ENCODE peak calls at places on chromosomes 7 and 10, in nine cellular contexts. T is IMR-90, Z is foreskin fibroblast, O is cardiac fibroblast, C is lower leg skin, X is K562, I is psoas muscle, Y is left ventricle myocardium inferior, L is GM12864. H is an unnamed sample.

GRCh38 chr10:130050721-130051120 is 59.9 kb downstream of the C10orf143 start:
- DNase-seq in T (no peak), Z (no peak), O (no peak), C (peak; percentile 75), X (no peak), I (no peak), Y (no peak), L (no peak), H (no peak)

GRCh38 chr7:70353310-70353947 is 755.2 kb downstream of the AUTS2 start:
- DNase-seq in T (no peak), Z (peak; percentile 14), O (no peak), C (no peak), X (no peak), I (no peak), Y (no peak), L (no peak), H (no peak)

GRCh38 chr10:1287493-1288480 is 231.6 kb downstream of the WDR37 start:
- DNase-seq in T (no peak), Z (no peak), O (no peak), C (peak; percentile 71), X (no peak), I (no peak), Y (no peak), L (no peak), H (no peak)

GRCh38 chr10:91344117-91344856 is 65.9 kb upstream of the HECTD2 start:
- DNase-seq in T (no peak), Z (peak; percentile 8), O (no peak), C (no peak), X (no peak), I (no peak), Y (no peak), L (no peak), H (no peak)

GRCh38 chr7:31335161-31335888 is 5.2 kb downstream of the NEUROD6 start:
- DNase-seq in T (no peak), Z (no peak), O (no peak), C (no peak), X (no peak), I (no peak), Y (no peak), L (no peak), H (no peak)

GRCh38 chr7:143884978-143885559 is 16.9 kb downstream of the TCAF1 start:
- DNase-seq in T (peak; percentile 72), Z (peak; percentile 90), O (peak; percentile 50), C (peak; percentile 85), X (peak; percentile 90), I (peak; percentile 49), Y (peak; percentile 34), L (no peak), H (peak; percentile 18)

GRCh38 chr10:22834471-22834870 is 93.4 kb upstream of the ARMC3 start:
- DNase-seq in T (no peak), Z (no peak), O (no peak), C (no peak), X (no peak), I (no peak), Y (no peak), L (no peak), H (no peak)

GRCh38 chr10:108582387-108582786 is 1340.9 kb downstream of the XPNPEP1 start:
- DNase-seq in T (no peak), Z (peak; percentile 22), O (peak; percentile 17), C (no peak), X (no peak), I (no peak), Y (no peak), L (no peak), H (no peak)

DNA sequence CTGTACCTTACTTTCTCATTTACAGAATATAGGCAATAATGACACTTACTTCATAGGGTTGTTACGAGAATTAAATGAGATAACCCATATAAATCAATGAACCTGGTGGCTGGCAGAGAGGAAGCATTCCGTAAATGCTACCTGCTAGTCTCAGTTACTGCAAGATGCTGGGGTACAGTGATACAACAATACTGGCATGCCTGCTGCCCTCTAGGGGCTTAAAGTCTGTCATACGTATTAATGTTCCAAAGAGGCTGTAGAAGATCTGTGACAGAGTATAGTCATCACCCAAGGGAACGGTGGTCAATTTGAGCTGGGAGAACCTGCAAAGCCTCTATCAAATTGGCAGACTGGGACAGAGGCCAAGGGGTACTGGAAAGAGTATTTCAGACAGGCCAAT is 421.5 kb downstream of the GPAM start:
- DNase-seq in T (no peak), Z (no peak), O (no peak), C (no peak), X (no peak), I (no peak), Y (no peak), L (no peak), H (no peak)
- TF ChIP-seq CTCF in T (no peak), Z (no peak), O (no peak), C (no peak), X (no peak), I (no peak), Y (no peak), L (no peak), H (peak; percentile 11)

DNA sequence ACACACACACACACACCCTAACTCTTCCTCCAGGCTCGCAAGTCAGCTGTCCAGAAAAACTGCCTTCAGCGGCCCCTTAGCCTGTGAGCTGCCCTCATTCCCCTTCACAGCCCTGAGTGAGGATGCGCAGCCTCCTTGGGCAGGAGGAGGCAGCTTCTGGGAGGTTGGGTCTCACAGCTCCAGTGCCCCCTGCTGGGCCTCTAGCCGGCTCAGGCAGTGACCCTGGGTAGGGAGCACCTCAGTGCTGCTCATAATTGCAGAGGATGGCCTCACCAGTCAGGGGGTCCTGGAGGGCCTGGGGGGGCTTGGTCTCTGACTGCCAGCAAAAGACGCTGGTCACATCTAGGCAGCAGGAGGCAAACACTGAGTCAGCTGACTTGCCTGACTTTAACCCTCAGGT is 43.7 kb downstream of the ZNF273 start:
- DNase-seq in T (peak; percentile 1), Z (no peak), O (no peak), C (no peak), X (no peak), I (no peak), Y (no peak), L (no peak), H (no peak)
- H3K4me3 ChIP-seq in T (no peak overlapping the region), Z (no peak overlapping the region), O (no peak overlapping the region), C (no peak overlapping the region), X (no peak overlapping the region), I (peak overlapping the region; percentile 68), Y (peak overlapping the region; percentile 65), L (no peak overlapping the region), H (no peak overlapping the region)

GRCh38 chr7:98291717-98292116 is 10.2 kb downstream of the BRI3 start:
- DNase-seq in T (no peak), Z (no peak), O (no peak), C (no peak), X (peak; percentile 50), I (no peak), Y (no peak), L (no peak), H (peak; percentile 32)
- TF ChIP-seq CTCF in T (peak; percentile 13), Z (peak; percentile 19), O (peak; percentile 31), C (no peak), X (peak; percentile 32), I (no peak), Y (peak; percentile 28), L (peak; percentile 52), H (peak; percentile 43)

DNA sequence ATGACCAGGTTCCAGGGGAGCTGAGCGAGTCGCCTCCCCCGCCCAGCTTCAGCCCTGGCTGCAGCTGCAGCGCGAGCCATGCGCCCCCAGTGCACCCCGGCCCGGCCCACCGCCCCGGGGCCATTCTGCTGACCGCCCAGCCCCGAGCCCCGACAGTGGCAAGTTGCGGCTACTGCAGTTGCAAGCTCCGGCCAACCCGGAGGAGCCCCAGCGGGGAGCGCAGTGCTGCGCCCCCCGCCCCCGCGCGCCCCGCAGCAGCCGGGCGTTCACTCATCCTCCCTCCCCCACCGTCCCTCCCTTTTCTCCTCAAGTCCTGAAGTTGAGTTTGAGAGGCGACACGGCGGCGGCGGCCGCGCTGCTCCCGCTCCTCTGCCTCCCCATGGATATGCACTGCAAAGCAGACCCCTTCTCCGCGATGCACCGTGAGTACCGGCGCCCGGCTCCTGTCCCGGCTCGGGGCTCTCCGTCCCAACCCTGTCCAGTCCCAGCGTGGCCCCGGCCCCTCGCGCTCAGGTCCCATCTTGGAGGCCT is 565 bp downstream of the PAX2 start:
- DNase-seq in T (no peak), Z (no peak), O (no peak), C (no peak), X (peak; percentile 17), I (no peak), Y (no peak), L (no peak), H (no peak)
- H3K4me3 ChIP-seq in T (no peak overlapping the region), Z (no peak overlapping the region), O (no peak overlapping the region), C (no peak overlapping the region), X (no peak overlapping the region), I (peak overlapping the region; percentile 58), Y (peak overlapping the region; percentile 55), L (no peak overlapping the region), H (no peak overlapping the region)

GRCh38 chr10:31929986-31930675 is 1.5 kb upstream of the ARHGAP12 start:
- DNase-seq in T (no peak), Z (peak; percentile 59), O (no peak), C (no peak), X (no peak), I (no peak), Y (no peak), L (no peak), H (peak; percentile 61)
- TF ChIP-seq CTCF in T (no peak), Z (no peak), O (no peak), C (no peak), X (no peak), I (no peak), Y (no peak), L (no peak), H (no peak)

DNA sequence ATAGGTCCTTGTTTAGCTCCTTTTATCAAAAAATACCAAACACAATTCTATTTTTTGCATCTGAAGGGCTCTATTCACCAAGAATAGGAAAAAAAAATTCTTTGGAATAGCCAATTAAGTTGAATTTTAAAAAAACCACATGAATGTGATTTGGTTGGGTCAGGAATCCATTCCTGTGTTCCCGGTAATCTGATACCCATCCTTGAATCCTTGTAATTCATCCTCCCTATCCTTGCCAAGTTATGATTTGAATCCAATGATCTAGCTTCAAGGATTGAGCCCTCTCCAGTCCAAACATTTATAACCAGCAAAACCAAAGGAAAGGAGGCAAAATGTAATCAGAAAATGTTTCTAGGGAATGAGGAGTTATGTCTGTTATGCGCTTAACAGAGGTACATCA is 86.6 kb downstream of the CFAP58 start:
- DNase-seq in T (peak; percentile 33), Z (peak; percentile 55), O (no peak), C (no peak), X (no peak), I (no peak), Y (no peak), L (no peak), H (no peak)
- H3K4me3 ChIP-seq in T (no peak overlapping the region), Z (no peak overlapping the region), O (no peak overlapping the region), C (no peak overlapping the region), X (no peak overlapping the region), I (no peak overlapping the region), Y (no peak overlapping the region), L (no peak overlapping the region), H (no peak overlapping the region)

DNA sequence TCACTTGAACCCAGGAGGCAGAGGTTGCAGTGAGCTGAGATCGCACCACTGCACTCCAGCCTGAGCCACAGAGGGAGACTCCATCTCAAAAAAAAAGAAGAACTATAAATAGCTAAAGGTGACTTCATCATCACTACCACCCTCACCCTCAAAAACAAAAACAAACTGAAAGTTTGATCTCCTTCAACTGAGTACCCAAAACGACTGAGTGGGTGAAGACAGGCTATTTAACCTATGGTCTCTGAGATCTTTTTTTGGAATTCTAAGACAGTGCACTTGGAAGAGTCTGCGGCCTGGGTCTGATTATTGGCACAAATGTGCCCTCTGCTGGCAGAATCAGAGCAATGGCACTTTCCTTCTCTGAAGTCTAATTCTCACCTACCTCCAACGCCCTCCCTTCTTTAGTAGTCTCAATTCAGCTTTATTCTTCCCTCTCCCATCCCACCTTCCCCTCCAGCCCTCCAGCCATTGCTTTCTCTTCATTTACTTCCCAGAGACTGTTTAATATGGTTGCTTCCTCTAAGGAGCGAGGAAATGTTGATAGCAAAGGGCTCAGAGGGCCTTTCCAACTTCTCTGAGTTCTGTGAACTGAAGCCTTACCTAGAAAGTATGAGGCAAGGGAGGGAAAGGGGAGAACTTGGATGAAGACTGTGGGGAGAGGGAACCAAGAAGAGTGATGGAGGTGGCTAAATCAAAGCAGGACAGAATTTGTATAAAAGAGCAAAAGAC is 2.9 kb upstream of the MYOZ1 start:
- DNase-seq in T (peak; percentile 73), Z (peak; percentile 83), O (peak; percentile 82), C (no peak), X (peak; percentile 77), I (no peak), Y (no peak), L (peak; percentile 38), H (peak; percentile 77)
- TF ChIP-seq CTCF in T (peak; percentile 90), Z (peak; percentile 77), O (peak; percentile 81), C (no peak), X (peak; percentile 96), I (peak; percentile 85), Y (peak; percentile 87), L (peak; percentile 85), H (peak; percentile 80)

H was measured in GM12865.